ENCODE peak calls at places on chromosomes 12 and 14, in nine cellular contexts. T is CD8-positive, alpha-beta T cell; V is fibroblast of lung; C is colonic mucosa; K is esophagus squamous epithelium; Q is body of pancreas; Y is psoas muscle; R is AG09309; B is transverse colon. M is an unnamed sample.
A peak's percentile ranks its signal among the peaks of the same experiment; 100 is the strongest.

GRCh38 chr12:94491489-94491888 is 31.8 kb upstream of the CEP83 start:
- DNase-seq in Q (no peak), R (no peak), V (no peak), K (no peak), C (no peak), B (no peak), T (no peak), Y (no peak), M (no peak)

GRCh38 chr14:102969901-102970300 is 47.4 kb downstream of the AMN start:
- DNase-seq in R (no peak), K (no peak), T (no peak), V (no peak), Q (no peak), C (no peak), B (no peak), Y (no peak), M (no peak)

GRCh38 chr12:10068634-10069033 is 30.2 kb downstream of the CLEC1A start:
- DNase-seq in Y (no peak), V (no peak), T (no peak), Q (no peak), B (no peak), K (no peak), R (no peak), C (no peak), M (no peak)

GRCh38 chr14:104323551-104324175 is 185.3 kb downstream of the KIF26A start:
- DNase-seq in C (peak; percentile 17), K (no peak), V (no peak), B (no peak), R (no peak), Y (no peak), Q (no peak), T (no peak), M (no peak)

GRCh38 chr12:52350786-52351185 is 16.5 kb downstream of the KRT85 start:
- DNase-seq in K (no peak), B (no peak), C (no peak), V (no peak), T (no peak), R (no peak), Y (no peak), Q (no peak), M (no peak)

GRCh38 chr12:3030821-3031415 is 46.3 kb upstream of the TSPAN9 start:
- DNase-seq in R (no peak), Q (no peak), C (no peak), Y (no peak), V (no peak), T (no peak), K (no peak), B (no peak), M (no peak)

GRCh38 chr14:71183856-71184255 is 276.6 kb downstream of the PCNX1 start:
- DNase-seq in B (no peak), K (no peak), Y (no peak), R (no peak), C (no peak), Q (no peak), V (no peak), T (no peak), M (no peak)

GRCh38 chr14:64465856-64466554 is 706 bp downstream of the AKAP5 start:
- DNase-seq in Q (peak; percentile 30), K (no peak), V (peak; percentile 73), T (no peak), B (no peak), R (peak; percentile 2), Y (no peak), C (peak; percentile 45), M (no peak)

GRCh38 chr12:122395319-122395718 is 27.1 kb downstream of the CLIP1 start:
- DNase-seq in T (no peak), K (no peak), B (no peak), V (peak; percentile 88), C (no peak), Q (no peak), Y (no peak), R (peak; percentile 31), M (no peak)

GRCh38 chr12:115174928-115175327 is 491.0 kb upstream of the TBX3 start:
- DNase-seq in Y (no peak), C (no peak), Q (no peak), T (no peak), B (no peak), V (no peak), K (no peak), R (no peak), M (no peak)

DNA sequence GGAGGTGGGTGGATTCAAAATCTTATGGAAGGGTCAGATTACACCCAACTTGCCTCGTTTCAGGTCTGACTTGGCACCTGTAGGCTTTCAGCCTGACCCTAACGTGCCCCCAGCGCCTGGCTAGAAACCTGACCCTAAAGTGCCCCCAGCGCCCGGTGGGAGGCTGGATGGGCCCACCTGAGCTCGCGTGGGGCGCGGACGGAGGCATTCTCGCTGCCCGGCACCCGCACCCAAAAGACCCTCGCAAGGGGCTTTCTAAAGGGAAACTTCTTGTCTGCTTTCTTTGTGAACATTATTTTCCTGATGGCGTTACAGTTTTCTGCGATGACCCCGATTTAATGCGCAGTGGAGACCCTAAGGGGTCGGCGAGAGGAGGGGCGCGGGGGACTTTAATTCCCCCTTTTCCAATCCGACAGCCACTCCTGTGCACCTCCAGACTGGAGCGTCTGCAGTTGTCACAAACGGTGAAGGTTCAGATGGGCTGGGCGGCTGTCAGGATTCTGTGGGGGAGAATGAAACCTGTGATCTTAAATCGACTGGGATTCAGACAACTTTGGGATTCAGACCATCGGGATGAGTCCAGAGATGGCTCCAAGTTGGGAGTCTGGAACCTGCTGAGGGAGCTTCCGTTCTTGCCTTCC is 746 bp upstream of the HRK start:
- DNase-seq in C (no peak), K (no peak), Q (no peak), T (no peak), B (no peak), V (no peak), R (no peak), Y (no peak), M (no peak)
- H3K4me3 ChIP-seq in C (peak overlapping the region; percentile 17), K (no peak overlapping the region), Q (no peak overlapping the region), T (no peak overlapping the region), B (no peak overlapping the region), V (peak overlapping the region; percentile 33), R (no peak overlapping the region), Y (peak overlapping the region; percentile 62), M (no peak overlapping the region)

DNA sequence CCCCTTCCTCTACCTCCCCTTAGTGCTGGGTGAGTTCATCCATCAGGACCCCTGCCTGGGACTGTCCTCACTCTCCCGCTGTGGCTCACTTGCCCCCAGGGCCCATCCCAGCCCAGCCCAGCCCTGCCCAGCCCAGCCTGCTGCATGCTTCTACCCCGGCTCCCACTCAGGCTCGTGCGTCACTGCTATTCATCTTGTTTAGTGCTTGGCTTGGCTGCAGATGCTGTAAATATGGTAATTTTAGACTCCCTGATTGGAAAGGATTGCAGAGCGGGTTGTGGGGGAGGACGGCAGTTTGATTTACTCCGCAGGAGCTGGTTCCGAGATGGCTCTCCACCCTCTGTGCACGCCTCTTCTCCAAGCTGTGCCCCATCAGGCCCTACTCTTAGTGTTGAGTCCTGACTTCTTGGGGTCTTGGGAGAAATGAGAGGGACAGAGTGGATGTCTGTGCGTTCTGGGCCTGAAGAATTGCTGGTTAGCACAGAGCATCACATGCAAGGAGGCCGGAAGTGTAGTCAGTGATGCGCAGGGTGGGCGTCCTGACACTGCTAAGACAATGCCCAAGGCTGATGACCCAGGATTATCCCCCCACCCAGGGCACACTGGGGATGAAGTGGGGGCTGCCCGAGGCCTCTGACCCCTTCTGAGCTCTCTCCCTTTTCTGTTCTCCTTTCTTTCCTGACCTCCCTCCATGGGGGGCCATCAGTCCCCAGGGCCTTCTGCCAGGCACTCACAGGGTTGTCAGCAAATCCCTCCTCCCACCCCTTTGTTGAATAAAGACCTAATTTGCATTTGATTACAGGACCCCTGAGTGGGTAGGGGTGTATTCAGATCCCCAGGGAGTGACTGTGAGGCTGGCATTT is 244.4 kb downstream of the ZFP36L1 start:
- DNase-seq in B (peak; percentile 78), Q (peak; percentile 58), R (peak; percentile 96), V (peak; percentile 99), T (no peak), K (no peak), C (peak; percentile 66), Y (peak; percentile 90), M (no peak)
- H3K4me3 ChIP-seq in B (no peak overlapping the region), Q (no peak overlapping the region), R (no peak overlapping the region), V (no peak overlapping the region), T (no peak overlapping the region), K (no peak overlapping the region), C (no peak overlapping the region), Y (no peak overlapping the region), M (no peak overlapping the region)

GRCh38 chr14:36847366-36847765 is 185.7 kb downstream of the PAX9 start:
- DNase-seq in C (no peak), Y (no peak), B (no peak), V (no peak), Q (no peak), T (no peak), K (no peak), R (no peak), M (no peak)
- H3K4me3 ChIP-seq in C (no peak overlapping the region), Y (no peak overlapping the region), B (no peak overlapping the region), V (no peak overlapping the region), Q (no peak overlapping the region), T (no peak overlapping the region), K (no peak overlapping the region), R (no peak overlapping the region), M (no peak overlapping the region)

DNA sequence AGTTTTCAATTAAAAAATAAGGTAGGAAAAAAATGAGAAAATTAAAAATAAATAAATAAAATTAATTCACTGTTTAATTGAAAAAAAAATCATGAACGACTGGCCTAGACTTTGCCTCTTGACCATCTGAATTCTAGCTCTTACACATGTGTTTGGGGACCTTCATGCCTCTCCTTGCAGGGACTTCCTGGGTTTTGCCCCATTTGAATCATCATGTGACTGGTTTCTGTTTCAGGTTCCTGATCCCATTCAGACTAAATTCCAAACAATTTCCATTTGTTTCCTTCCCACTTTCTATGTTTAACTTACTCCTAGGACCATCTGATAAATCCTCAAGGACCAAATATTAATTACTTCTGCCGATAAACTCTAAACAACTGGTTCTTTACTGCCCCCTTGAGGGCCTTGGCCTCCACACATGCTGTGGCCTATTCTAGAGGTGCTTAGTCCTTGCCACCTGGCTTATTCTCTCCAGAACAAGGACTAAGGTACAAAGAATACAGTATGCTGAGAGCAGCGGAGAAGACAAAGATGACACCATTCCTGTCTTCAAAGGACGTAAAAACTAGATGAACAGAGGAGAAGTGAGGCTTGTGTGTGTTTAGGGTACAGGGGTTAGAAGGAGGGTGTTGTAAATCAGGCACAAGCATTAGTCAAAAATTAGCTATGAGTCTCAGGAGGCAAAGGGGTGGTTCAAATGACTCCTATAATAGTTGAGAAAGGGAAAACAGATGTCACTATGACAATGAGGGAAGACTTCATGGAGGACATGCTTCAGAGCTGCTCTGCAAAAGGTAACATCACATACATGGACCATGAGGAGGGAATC is 125.8 kb upstream of the AVPR1A start:
- DNase-seq in C (peak; percentile 17), V (peak; percentile 4), Q (peak; percentile 74), B (no peak), T (no peak), K (no peak), R (no peak), Y (no peak), M (no peak)
- H3K4me3 ChIP-seq in C (no peak overlapping the region), V (no peak overlapping the region), Q (no peak overlapping the region), B (no peak overlapping the region), T (no peak overlapping the region), K (no peak overlapping the region), R (no peak overlapping the region), Y (no peak overlapping the region), M (no peak overlapping the region)

M was measured in CD8-positive, alpha-beta memory T cell.